ENCODE peak calls at places on chromosome 19, in four cellular contexts. M is SJCRH30; X is neural progenitor cell; P is effector CD4-positive, alpha-beta T cell. E is an unnamed sample.

GRCh38 chr19:18396471-18397241 is 766 bp downstream of the LRRC25 start:
- DNase-seq in X (no peak), M (no peak), P (no peak), E (no peak)

GRCh38 chr19:34370983-34371382 is 6.0 kb downstream of the GPI start:
- DNase-seq in X (no peak), M (no peak), P (no peak), E (no peak)

GRCh38 chr19:42657551-42657950 is 62.8 kb upstream of the CEACAM8 start:
- DNase-seq in X (no peak), M (no peak), P (no peak), E (peak; percentile 32)

GRCh38 chr19:21143846-21144245 is 2.0 kb downstream of the ZNF431 start:
- DNase-seq in P (no peak), X (no peak), M (no peak), E (no peak)

GRCh38 chr19:55277494-55277893 is 2.4 kb downstream of the HSPBP1 start:
- DNase-seq in P (no peak), X (no peak), M (no peak), E (no peak)

GRCh38 chr19:50819636-50820035 is 4.0 kb downstream of the KLK1 start:
- DNase-seq in X (no peak), P (no peak), M (no peak), E (no peak)

GRCh38 chr19:43784251-43784980 is 3.6 kb upstream of the KCNN4 start:
- DNase-seq in P (peak; percentile 43), M (peak; percentile 67), X (no peak), E (peak; percentile 85)

GRCh38 chr19:17553256-17553655 is 2.2 kb upstream of the COLGALT1 start:
- DNase-seq in M (peak; percentile 93), X (peak; percentile 15), P (no peak), E (peak; percentile 91)

GRCh38 chr19:48501446-48501960 is 10.1 kb downstream of the LMTK3 start:
- DNase-seq in M (no peak), P (peak; percentile 39), X (peak; percentile 97), E (no peak)

GRCh38 chr19:28990522-28990921 is 222.4 kb downstream of the UQCRFS1 start:
- DNase-seq in M (no peak), X (no peak), P (no peak), E (no peak)

GRCh38 chr19:22882797-22883196 is 50.7 kb downstream of the ZNF723 start:
- DNase-seq in M (peak; percentile 26), P (no peak), X (peak; percentile 2), E (peak; percentile 26)

GRCh38 chr19:51386882-51387520 is 773 bp downstream of the LIM2 start:
- DNase-seq in P (no peak), M (no peak), X (no peak), E (no peak)

GRCh38 chr19:38277549-38277948 is 13.2 kb downstream of the SPINT2 start:
- DNase-seq in M (no peak), X (no peak), P (no peak), E (no peak)

GRCh38 chr19:29098863-29099481 is 114.0 kb downstream of the UQCRFS1 start:
- DNase-seq in M (no peak), X (no peak), P (no peak), E (peak; percentile 90)

GRCh38 chr19:14677464-14677863 is 2.8 kb upstream of the ADGRE3 start:
- DNase-seq in P (no peak), X (no peak), M (no peak), E (no peak)

GRCh38 chr19:46716013-46716671 is 772 bp downstream of the PRKD2 start:
- DNase-seq in P (no peak), X (peak; percentile 85), M (peak; percentile 30), E (peak; percentile 39)

GRCh38 chr19:38850976-38851621 is 1.3 kb upstream of the HNRNPL start:
- DNase-seq in P (peak; percentile 27), M (peak; percentile 50), X (peak; percentile 80), E (no peak)

GRCh38 chr19:47057328-47057727 is 8.9 kb upstream of the TMEM160 start:
- DNase-seq in X (no peak), M (no peak), P (no peak), E (peak; percentile 64)

GRCh38 chr19:1340681-1341469 is 42.8 kb upstream of the NDUFS7 start:
- DNase-seq in M (no peak), P (no peak), X (no peak), E (no peak)

GRCh38 chr19:50432221-50432626 is 468 bp upstream of the MYBPC2 start:
- DNase-seq in M (peak; percentile 83), X (peak; percentile 83), P (no peak), E (no peak)

GRCh38 chr19:3196064-3196932 is 10.6 kb downstream of the NCLN start:
- DNase-seq in X (no peak), P (no peak), M (no peak), E (no peak)

GRCh38 chr19:51368366-51369282 is at the start of gene CLDND2:
- DNase-seq in X (no peak), M (peak; percentile 21), P (no peak), E (no peak)

GRCh38 chr19:46426035-46426505 is 2.7 kb downstream of the PNMA8C start:
- DNase-seq in P (no peak), X (peak; percentile 33), M (no peak), E (peak; percentile 29)